ENCODE peak calls at places on chromosomes 1 and 21, in five cellular contexts. E, P, B, Y and Q are unnamed samples.

GRCh38 chr1:103525114-103525606 is 339 bp upstream of the RNPC3 start:
- DNase-seq in E (peak), P (no peak), B (peak), Y (no peak), Q (no peak)

GRCh38 chr1:113291777-113292659 is 98.3 kb upstream of the MAGI3 start:
- DNase-seq in E (no peak), P (no peak), B (no peak), Y (no peak), Q (no peak)

GRCh38 chr1:44025816-44026215 is 5.4 kb downstream of the SLC6A9 start:
- DNase-seq in E (no peak), P (no peak), B (no peak), Y (no peak), Q (no peak)

GRCh38 chr1:56570924-56571372 is 8.4 kb downstream of the PLPP3 start:
- DNase-seq in E (no peak), P (peak), B (no peak), Y (no peak), Q (no peak)

GRCh38 chr1:24992761-24993211 is 62.7 kb upstream of the RUNX3 start:
- DNase-seq in E (no peak), P (no peak), B (no peak), Y (no peak), Q (no peak)

GRCh38 chr21:31450971-31451370 is 106.9 kb upstream of the TIAM1 start:
- DNase-seq in E (no peak), P (no peak), B (no peak), Y (no peak), Q (no peak)

GRCh38 chr1:36149237-36149972 is at the start of gene TRAPPC3:
- DNase-seq in E (peak), P (peak), B (peak), Y (peak), Q (peak)

GRCh38 chr1:71222668-71223067 is 141.8 kb upstream of the ZRANB2 start:
- DNase-seq in E (peak), P (no peak), B (no peak), Y (no peak), Q (no peak)

GRCh38 chr1:155130272-155131006 is 2.8 kb downstream of the EFNA1 start:
- DNase-seq in E (no peak), P (no peak), B (no peak), Y (no peak), Q (no peak)
- H3K4me3 ChIP-seq in E (peak), P (peak), B (no peak), Y (peak), Q (no peak)

DNA sequence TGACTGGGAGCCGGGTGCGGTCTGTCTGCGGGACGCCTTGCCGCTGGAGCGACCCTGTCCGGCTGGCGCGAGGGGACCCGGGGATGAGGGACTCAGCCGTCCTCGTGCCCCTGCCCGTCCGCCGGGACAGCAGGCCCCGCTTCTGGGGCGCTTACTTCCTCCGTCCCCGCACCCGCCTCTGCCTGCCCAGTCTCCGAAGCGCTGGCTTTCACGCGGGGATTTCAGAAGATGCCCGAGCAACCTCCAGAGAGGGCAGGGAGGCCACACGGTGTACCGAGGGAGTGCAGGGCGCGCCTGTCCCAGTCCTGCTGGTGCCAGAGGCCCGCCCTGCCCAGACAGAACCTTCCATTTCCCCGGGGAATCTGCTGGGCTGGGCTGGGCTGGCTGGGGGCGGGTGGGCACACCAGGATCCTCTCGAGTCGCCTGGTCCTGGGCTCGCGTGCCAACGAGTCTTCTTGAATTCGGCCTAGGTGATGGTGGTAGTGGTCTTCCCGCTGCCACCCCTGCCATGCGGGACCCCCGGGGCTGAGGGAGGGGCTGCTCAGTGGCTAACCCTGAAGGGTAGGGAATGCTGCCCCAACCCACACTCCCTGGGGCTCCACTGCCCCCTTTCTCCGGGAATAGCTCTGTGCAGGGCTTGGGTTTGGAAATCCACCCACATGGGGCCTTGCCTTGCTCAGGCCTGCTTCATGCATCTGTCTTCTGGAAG is 2.5 kb upstream of the TRPM2 start:
- DNase-seq in E (no peak), P (no peak), B (no peak), Y (no peak), Q (no peak)
- TF ChIP-seq CTCF in E (no peak), P (no peak), B (no peak), Y (no peak), Q (no peak)

DNA sequence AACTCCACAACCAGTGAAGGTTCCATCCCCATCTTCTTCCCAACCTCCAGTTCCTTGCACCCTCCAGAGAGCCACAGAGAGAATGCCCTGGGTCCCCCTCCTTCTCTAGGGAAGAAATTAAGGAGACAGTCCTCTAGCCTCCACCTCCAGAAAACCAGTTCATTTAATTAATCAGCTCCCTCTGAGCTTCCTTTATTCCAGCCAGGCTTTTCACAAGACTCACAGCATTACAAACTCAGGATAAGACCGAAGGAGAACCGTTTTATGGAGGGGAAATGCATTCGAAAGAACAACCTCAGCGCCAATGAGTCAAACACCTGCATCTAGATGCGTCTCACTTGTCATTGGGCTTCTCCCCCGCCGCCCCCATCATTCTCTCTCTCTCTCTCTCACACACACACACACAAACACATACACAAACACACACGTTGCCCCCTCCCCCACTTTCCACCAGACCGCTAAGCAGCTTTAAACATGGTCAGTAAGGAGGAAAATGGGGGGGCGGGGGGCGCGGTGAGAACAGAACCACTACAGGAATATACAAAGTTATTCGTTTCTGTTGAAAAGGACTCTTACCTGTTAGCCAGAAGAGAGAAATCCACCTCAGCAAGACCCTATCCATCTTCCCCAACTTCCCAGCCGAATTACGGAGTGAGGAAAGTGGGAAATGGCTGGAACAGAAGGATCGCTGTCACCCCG is 544 bp downstream of the ILDR2 start:
- DNase-seq in E (no peak), P (no peak), B (no peak), Y (no peak), Q (no peak)
- H3K4me3 ChIP-seq in E (peak), P (peak), B (peak), Y (peak), Q (peak)

GRCh38 chr1:3250624-3251023 is 181.6 kb downstream of the PRDM16 start:
- DNase-seq in E (no peak), P (no peak), B (no peak), Y (no peak), Q (no peak)

GRCh38 chr1:3247521-3248031 is 178.6 kb downstream of the PRDM16 start:
- DNase-seq in E (peak), P (no peak), B (no peak), Y (no peak), Q (no peak)

GRCh38 chr1:3249236-3249845 is 180.3 kb downstream of the PRDM16 start:
- DNase-seq in E (no peak), P (no peak), B (no peak), Y (no peak), Q (no peak)

GRCh38 chr1:3249846-3250501 is 181.0 kb downstream of the PRDM16 start:
- DNase-seq in E (no peak), P (no peak), B (no peak), Y (no peak), Q (no peak)

DNA sequence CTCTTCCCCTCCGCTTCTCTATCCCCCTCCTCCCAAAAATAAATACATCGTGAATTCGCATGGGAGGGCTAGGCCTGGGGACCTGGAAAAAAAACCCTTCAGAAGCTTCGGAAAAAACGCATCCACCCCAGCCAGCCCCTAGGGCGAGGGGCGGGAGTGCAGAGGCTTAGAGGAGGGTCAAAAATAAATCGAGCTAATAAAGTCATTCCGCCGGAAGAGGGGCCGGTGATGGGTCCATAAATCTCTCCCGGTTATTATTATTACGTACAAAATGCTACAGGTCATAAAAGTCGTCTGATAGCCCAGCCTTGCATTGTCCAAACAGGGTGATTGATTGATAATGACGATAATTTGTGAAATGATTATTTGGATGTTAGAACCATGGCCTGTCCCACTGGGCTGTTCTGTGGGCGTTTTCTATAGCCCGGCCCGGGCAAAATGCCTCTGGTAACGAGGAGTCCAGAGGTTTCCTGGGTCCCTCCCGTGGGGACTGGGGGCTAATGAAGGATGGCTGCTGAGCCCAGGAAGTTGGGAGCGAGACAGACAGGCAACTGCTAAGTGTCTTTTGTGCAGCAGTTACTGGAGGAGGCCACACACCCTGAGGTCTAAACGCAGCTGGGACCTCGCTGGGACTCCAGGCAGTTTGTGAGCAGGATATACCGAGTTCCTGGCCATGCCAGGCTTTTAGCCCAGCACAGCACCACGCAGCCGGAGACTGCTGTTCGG is 179.6 kb downstream of the PRDM16 start:
- DNase-seq in E (no peak), P (no peak), B (no peak), Y (no peak), Q (no peak)
- TF ChIP-seq CTCF in E (no peak), P (no peak), B (no peak), Y (no peak), Q (no peak)

DNA sequence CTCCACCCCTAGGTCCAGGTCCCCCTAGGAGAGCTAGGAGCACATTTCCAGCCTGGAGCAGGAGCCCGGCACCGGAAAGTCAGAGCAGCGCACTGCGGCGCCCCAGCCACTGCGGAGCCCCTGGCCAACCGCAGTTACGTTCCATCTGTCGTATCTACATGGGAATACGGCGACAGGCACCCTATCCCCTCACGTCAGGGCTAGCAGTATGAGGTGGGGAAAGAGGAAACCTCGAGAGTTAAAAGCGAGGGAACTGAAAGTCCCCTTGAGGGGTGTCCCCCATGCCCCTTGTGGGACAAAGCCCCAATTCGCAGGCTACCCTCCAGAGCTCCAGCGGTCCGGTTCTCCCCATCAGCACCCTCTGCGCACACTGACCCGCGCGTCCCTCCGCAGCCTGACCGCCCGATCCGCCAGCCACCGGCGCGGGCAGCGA is 995 bp downstream of the COLGALT2 start:
- DNase-seq in E (no peak), P (no peak), B (no peak), Y (peak), Q (no peak)
- H3K4me3 ChIP-seq in E (no peak), P (peak), B (peak), Y (peak), Q (peak)

GRCh38 chr1:11749996-11750395 is 12.0 kb upstream of the C1orf167 start:
- DNase-seq in E (no peak), P (no peak), B (no peak), Y (no peak), Q (no peak)

GRCh38 chr1:11746795-11747487 is 11.0 kb downstream of the AGTRAP start:
- DNase-seq in E (no peak), P (no peak), B (no peak), Y (peak), Q (no peak)

GRCh38 chr1:11751087-11751486 is 10.9 kb upstream of the C1orf167 start:
- DNase-seq in E (no peak), P (no peak), B (no peak), Y (no peak), Q (no peak)

GRCh38 chr1:11748294-11749202 is 12.6 kb downstream of the AGTRAP start:
- DNase-seq in E (no peak), P (no peak), B (no peak), Y (no peak), Q (no peak)

DNA sequence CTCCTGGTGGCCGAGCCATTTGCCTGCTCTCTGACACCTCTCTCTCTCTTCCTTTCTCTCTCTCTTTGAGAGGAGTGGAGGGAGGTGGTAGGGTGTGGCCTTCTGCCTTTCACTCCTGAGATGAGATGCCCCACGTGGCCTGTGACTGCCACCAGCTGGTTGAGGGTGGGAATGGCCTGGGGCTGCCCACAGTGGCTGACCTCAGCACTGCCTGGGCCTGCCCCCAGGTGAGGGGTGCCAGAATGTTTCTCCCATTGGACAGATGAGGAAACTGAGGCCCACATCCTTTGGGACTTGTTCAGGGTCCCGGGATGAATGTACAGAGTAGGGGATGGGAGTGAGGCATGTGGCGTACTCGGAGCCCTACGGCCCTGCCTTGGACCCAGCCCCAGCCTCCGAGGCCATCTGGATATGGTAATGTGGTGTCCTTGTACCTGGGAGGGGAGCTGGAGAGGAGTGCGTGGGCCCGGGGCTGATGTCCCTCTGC is 12.7 kb upstream of the C1orf167 start:
- DNase-seq in E (peak), P (peak), B (no peak), Y (peak), Q (no peak)
- TF ChIP-seq CTCF in E (peak), P (peak), B (no peak), Y (peak), Q (peak)

GRCh38 chr1:185632659-185633428 is 101.3 kb upstream of the HMCN1 start:
- DNase-seq in E (peak), P (no peak), B (no peak), Y (no peak), Q (peak)

GRCh38 chr1:185634704-185635103 is 99.5 kb upstream of the HMCN1 start:
- DNase-seq in E (no peak), P (no peak), B (no peak), Y (no peak), Q (no peak)

GRCh38 chr1:185636848-185637247 is 97.3 kb upstream of the HMCN1 start:
- DNase-seq in E (peak), P (no peak), B (no peak), Y (no peak), Q (no peak)
- H3K4me3 ChIP-seq in E (no peak), P (no peak), B (no peak), Y (no peak), Q (no peak)

GRCh38 chr21:46454142-46454541 is 4.5 kb upstream of the DIP2A start:
- DNase-seq in E (no peak), P (no peak), B (no peak), Y (no peak), Q (no peak)
- TF ChIP-seq CTCF in E (no peak), P (no peak), B (no peak), Y (no peak), Q (no peak)